ENCODE peak calls at places on chromosome 3, in six cellular contexts. One of them, this sample, is unnamed.

GRCh38 chr3:186909078-186909853 is 21.1 kb upstream of the ST6GAL1 start:
- DNase-seq in foreskin keratinocyte: no peak
- DNase-seq in GF-D8: no peak
- DNase-seq in CD4-positive, alpha-beta T cell: peak
- DNase-seq in occipital lobe: no peak
- DNase-seq in NCI-H2107: no peak
- DNase-seq in this sample: peak

GRCh38 chr3:4584537-4585249 is 91.5 kb downstream of the ITPR1 start:
- DNase-seq in foreskin keratinocyte: no peak
- DNase-seq in GF-D8: peak
- DNase-seq in CD4-positive, alpha-beta T cell: no peak
- DNase-seq in occipital lobe: no peak
- DNase-seq in NCI-H2107: no peak
- DNase-seq in this sample: peak

GRCh38 chr3:194632983-194633348 is 253 bp downstream of the TMEM44 start:
- DNase-seq in foreskin keratinocyte: no peak
- DNase-seq in GF-D8: no peak
- DNase-seq in CD4-positive, alpha-beta T cell: no peak
- DNase-seq in occipital lobe: no peak
- DNase-seq in NCI-H2107: no peak
- DNase-seq in this sample: no peak

GRCh38 chr3:125683067-125683844 is 88.0 kb upstream of the OSBPL11 start:
- DNase-seq in foreskin keratinocyte: no peak
- DNase-seq in GF-D8: no peak
- DNase-seq in CD4-positive, alpha-beta T cell: no peak
- DNase-seq in occipital lobe: no peak
- DNase-seq in NCI-H2107: no peak
- DNase-seq in this sample: no peak

GRCh38 chr3:191236635-191237034 is 37.6 kb downstream of the OSTN start:
- DNase-seq in foreskin keratinocyte: no peak
- DNase-seq in GF-D8: no peak
- DNase-seq in CD4-positive, alpha-beta T cell: no peak
- DNase-seq in occipital lobe: no peak
- DNase-seq in NCI-H2107: no peak
- DNase-seq in this sample: no peak

GRCh38 chr3:44160818-44161217 is 80.9 kb upstream of the TOPAZ1 start:
- DNase-seq in foreskin keratinocyte: no peak
- DNase-seq in GF-D8: no peak
- DNase-seq in CD4-positive, alpha-beta T cell: no peak
- DNase-seq in occipital lobe: no peak
- DNase-seq in NCI-H2107: no peak
- DNase-seq in this sample: no peak

GRCh38 chr3:61780455-61781239 is 219.3 kb downstream of the PTPRG start:
- DNase-seq in foreskin keratinocyte: no peak
- DNase-seq in GF-D8: no peak
- DNase-seq in CD4-positive, alpha-beta T cell: no peak
- DNase-seq in occipital lobe: no peak
- DNase-seq in NCI-H2107: no peak
- DNase-seq in this sample: no peak

GRCh38 chr3:30308131-30308530 is 298.3 kb upstream of the TGFBR2 start:
- DNase-seq in foreskin keratinocyte: no peak
- DNase-seq in GF-D8: no peak
- DNase-seq in CD4-positive, alpha-beta T cell: no peak
- DNase-seq in occipital lobe: no peak
- DNase-seq in NCI-H2107: no peak
- DNase-seq in this sample: no peak

GRCh38 chr3:9067352-9067975 is 104.2 kb upstream of the RAD18 start:
- DNase-seq in foreskin keratinocyte: no peak
- DNase-seq in GF-D8: no peak
- DNase-seq in CD4-positive, alpha-beta T cell: no peak
- DNase-seq in occipital lobe: peak
- DNase-seq in NCI-H2107: no peak
- DNase-seq in this sample: no peak

GRCh38 chr3:50170689-50171088 is 15.6 kb downstream of the SEMA3F start:
- DNase-seq in foreskin keratinocyte: no peak
- DNase-seq in GF-D8: no peak
- DNase-seq in CD4-positive, alpha-beta T cell: no peak
- DNase-seq in occipital lobe: no peak
- DNase-seq in NCI-H2107: no peak
- DNase-seq in this sample: no peak

GRCh38 chr3:115698851-115699535 is 75.7 kb downstream of the GAP43 start:
- DNase-seq in foreskin keratinocyte: no peak
- DNase-seq in GF-D8: no peak
- DNase-seq in CD4-positive, alpha-beta T cell: no peak
- DNase-seq in occipital lobe: peak
- DNase-seq in NCI-H2107: no peak
- DNase-seq in this sample: no peak

GRCh38 chr3:57958642-57959406 is 49.4 kb upstream of the FLNB start:
- DNase-seq in foreskin keratinocyte: no peak
- DNase-seq in GF-D8: peak
- DNase-seq in CD4-positive, alpha-beta T cell: no peak
- DNase-seq in occipital lobe: no peak
- DNase-seq in NCI-H2107: no peak
- DNase-seq in this sample: no peak

GRCh38 chr3:19931180-19931692 is 2.8 kb downstream of the EFHB start:
- DNase-seq in foreskin keratinocyte: no peak
- DNase-seq in GF-D8: peak
- DNase-seq in CD4-positive, alpha-beta T cell: no peak
- DNase-seq in occipital lobe: peak
- DNase-seq in NCI-H2107: no peak
- DNase-seq in this sample: no peak

GRCh38 chr3:117255736-117256135 is 546.2 kb downstream of the TUSC7 start:
- DNase-seq in foreskin keratinocyte: no peak
- DNase-seq in GF-D8: no peak
- DNase-seq in CD4-positive, alpha-beta T cell: no peak
- DNase-seq in occipital lobe: no peak
- DNase-seq in NCI-H2107: no peak
- DNase-seq in this sample: no peak

GRCh38 chr3:144590854-144591253 is 619.2 kb downstream of the DIPK2A start:
- DNase-seq in foreskin keratinocyte: peak
- DNase-seq in GF-D8: no peak
- DNase-seq in CD4-positive, alpha-beta T cell: no peak
- DNase-seq in occipital lobe: no peak
- DNase-seq in NCI-H2107: no peak
- DNase-seq in this sample: no peak

GRCh38 chr3:59286791-59287531 is 237.1 kb upstream of the CFAP20DC start:
- DNase-seq in foreskin keratinocyte: no peak
- DNase-seq in GF-D8: no peak
- DNase-seq in CD4-positive, alpha-beta T cell: no peak
- DNase-seq in occipital lobe: no peak
- DNase-seq in NCI-H2107: no peak
- DNase-seq in this sample: no peak

GRCh38 chr3:127457094-127457475 is 133.4 kb downstream of the TPRA1 start:
- DNase-seq in foreskin keratinocyte: peak
- DNase-seq in GF-D8: no peak
- DNase-seq in CD4-positive, alpha-beta T cell: no peak
- DNase-seq in occipital lobe: peak
- DNase-seq in NCI-H2107: no peak
- DNase-seq in this sample: no peak

GRCh38 chr3:37945803-37946530 is 44.6 kb upstream of the VILL start:
- DNase-seq in foreskin keratinocyte: peak
- DNase-seq in GF-D8: peak
- DNase-seq in CD4-positive, alpha-beta T cell: no peak
- DNase-seq in occipital lobe: no peak
- DNase-seq in NCI-H2107: no peak
- DNase-seq in this sample: no peak

GRCh38 chr3:32725721-32726120 is 40.7 kb downstream of the CNOT10 start:
- DNase-seq in foreskin keratinocyte: no peak
- DNase-seq in GF-D8: no peak
- DNase-seq in CD4-positive, alpha-beta T cell: no peak
- DNase-seq in occipital lobe: no peak
- DNase-seq in NCI-H2107: no peak
- DNase-seq in this sample: no peak

GRCh38 chr3:160134454-160134853 is 90.8 kb upstream of the C3orf80 start:
- DNase-seq in foreskin keratinocyte: no peak
- DNase-seq in GF-D8: no peak
- DNase-seq in CD4-positive, alpha-beta T cell: no peak
- DNase-seq in occipital lobe: no peak
- DNase-seq in NCI-H2107: no peak
- DNase-seq in this sample: no peak

GRCh38 chr3:184155644-184156521 is 706 bp downstream of the DVL3 start:
- DNase-seq in foreskin keratinocyte: no peak
- DNase-seq in GF-D8: no peak
- DNase-seq in CD4-positive, alpha-beta T cell: no peak
- DNase-seq in occipital lobe: no peak
- DNase-seq in NCI-H2107: peak
- DNase-seq in this sample: no peak

GRCh38 chr3:141328286-141329166 is 39.8 kb upstream of the ZBTB38 start:
- DNase-seq in foreskin keratinocyte: no peak
- DNase-seq in GF-D8: no peak
- DNase-seq in CD4-positive, alpha-beta T cell: no peak
- DNase-seq in occipital lobe: no peak
- DNase-seq in NCI-H2107: no peak
- DNase-seq in this sample: no peak

GRCh38 chr3:113431811-113432210 is 9.5 kb downstream of the CFAP44 start:
- DNase-seq in foreskin keratinocyte: no peak
- DNase-seq in GF-D8: no peak
- DNase-seq in CD4-positive, alpha-beta T cell: no peak
- DNase-seq in occipital lobe: no peak
- DNase-seq in NCI-H2107: no peak
- DNase-seq in this sample: no peak

GRCh38 chr3:72724070-72724469 is 124.2 kb downstream of the SHQ1 start:
- DNase-seq in foreskin keratinocyte: peak
- DNase-seq in GF-D8: no peak
- DNase-seq in CD4-positive, alpha-beta T cell: no peak
- DNase-seq in occipital lobe: no peak
- DNase-seq in NCI-H2107: no peak
- DNase-seq in this sample: no peak

GRCh38 chr3:152172465-152172864 is 96.3 kb upstream of the MBNL1 start:
- DNase-seq in foreskin keratinocyte: no peak
- DNase-seq in GF-D8: no peak
- DNase-seq in CD4-positive, alpha-beta T cell: no peak
- DNase-seq in occipital lobe: no peak
- DNase-seq in NCI-H2107: no peak
- DNase-seq in this sample: no peak

GRCh38 chr3:39707314-39707909 is 102.0 kb upstream of the MYRIP start:
- DNase-seq in foreskin keratinocyte: no peak
- DNase-seq in GF-D8: no peak
- DNase-seq in CD4-positive, alpha-beta T cell: no peak
- DNase-seq in occipital lobe: no peak
- DNase-seq in NCI-H2107: no peak
- DNase-seq in this sample: no peak

GRCh38 chr3:70556056-70556455 is 243.6 kb upstream of the MDFIC2 start:
- DNase-seq in foreskin keratinocyte: peak
- DNase-seq in GF-D8: no peak
- DNase-seq in CD4-positive, alpha-beta T cell: no peak
- DNase-seq in occipital lobe: no peak
- DNase-seq in NCI-H2107: no peak
- DNase-seq in this sample: no peak

GRCh38 chr3:108377384-108377783 is 81.0 kb downstream of the HHLA2 start:
- DNase-seq in foreskin keratinocyte: no peak
- DNase-seq in GF-D8: no peak
- DNase-seq in CD4-positive, alpha-beta T cell: no peak
- DNase-seq in occipital lobe: no peak
- DNase-seq in NCI-H2107: no peak
- DNase-seq in this sample: no peak

GRCh38 chr3:101253429-101253828 is 66.9 kb downstream of the IMPG2 start:
- DNase-seq in foreskin keratinocyte: no peak
- DNase-seq in GF-D8: no peak
- DNase-seq in CD4-positive, alpha-beta T cell: no peak
- DNase-seq in occipital lobe: no peak
- DNase-seq in NCI-H2107: no peak
- DNase-seq in this sample: no peak

GRCh38 chr3:143464850-143465249 is 345.3 kb downstream of the CHST2 start:
- DNase-seq in foreskin keratinocyte: no peak
- DNase-seq in GF-D8: no peak
- DNase-seq in CD4-positive, alpha-beta T cell: no peak
- DNase-seq in occipital lobe: no peak
- DNase-seq in NCI-H2107: no peak
- DNase-seq in this sample: no peak

GRCh38 chr3:13016083-13016725 is 57.0 kb downstream of the IQSEC1 start:
- DNase-seq in foreskin keratinocyte: no peak
- DNase-seq in GF-D8: no peak
- DNase-seq in CD4-positive, alpha-beta T cell: peak
- DNase-seq in occipital lobe: no peak
- DNase-seq in NCI-H2107: peak
- DNase-seq in this sample: peak

GRCh38 chr3:88767746-88768145 is 339.7 kb upstream of the EPHA3 start:
- DNase-seq in foreskin keratinocyte: no peak
- DNase-seq in GF-D8: no peak
- DNase-seq in CD4-positive, alpha-beta T cell: no peak
- DNase-seq in occipital lobe: no peak
- DNase-seq in NCI-H2107: no peak
- DNase-seq in this sample: no peak

GRCh38 chr3:165783383-165783782 is 53.8 kb downstream of the BCHE start:
- DNase-seq in foreskin keratinocyte: no peak
- DNase-seq in GF-D8: no peak
- DNase-seq in CD4-positive, alpha-beta T cell: no peak
- DNase-seq in occipital lobe: no peak
- DNase-seq in NCI-H2107: no peak
- DNase-seq in this sample: no peak

GRCh38 chr3:155035553-155035952 is 44.6 kb upstream of the MME start:
- DNase-seq in foreskin keratinocyte: no peak
- DNase-seq in GF-D8: no peak
- DNase-seq in CD4-positive, alpha-beta T cell: no peak
- DNase-seq in occipital lobe: no peak
- DNase-seq in NCI-H2107: no peak
- DNase-seq in this sample: no peak

GRCh38 chr3:125245521-125245920 is 33.0 kb upstream of the SLC12A8 start:
- DNase-seq in foreskin keratinocyte: no peak
- DNase-seq in GF-D8: no peak
- DNase-seq in CD4-positive, alpha-beta T cell: no peak
- DNase-seq in occipital lobe: no peak
- DNase-seq in NCI-H2107: no peak
- DNase-seq in this sample: no peak

This sample was measured in T-cell.